ENCODE peak calls at places on chromosomes 3 and 15, in five cellular contexts. N is kidney, X is stomach, A is suprapubic skin, L is caudate nucleus. U is an unnamed sample.

GRCh38 chr3:169591159-169591951 is 72.2 kb downstream of the MECOM start:
- DNase-seq in N (no peak), X (no peak), A (no peak), L (no peak), U (no peak)

GRCh38 chr3:8441969-8442559 is 59.6 kb upstream of the LMCD1 start:
- DNase-seq in N (no peak), X (no peak), A (no peak), L (no peak), U (no peak)

GRCh38 chr3:16978921-16979271 is 94.1 kb downstream of the PLCL2 start:
- DNase-seq in N (no peak), X (no peak), A (no peak), L (no peak), U (no peak)

GRCh38 chr3:170421147-170421641 is 2.5 kb downstream of the CLDN11 start:
- DNase-seq in N (no peak), X (no peak), A (no peak), L (peak), U (no peak)

GRCh38 chr3:151726016-151726415 is 7.7 kb upstream of the AADACL2 start:
- DNase-seq in N (no peak), X (no peak), A (no peak), L (no peak), U (no peak)

GRCh38 chr15:81887913-81888312 is 157.9 kb downstream of the MEX3B start:
- DNase-seq in N (no peak), X (no peak), A (no peak), L (no peak), U (peak)

GRCh38 chr3:98763076-98763475 is at the start of gene ST3GAL6:
- DNase-seq in N (no peak), X (no peak), A (no peak), L (no peak), U (no peak)

GRCh38 chr15:77118787-77119410 is 48.0 kb upstream of the TSPAN3 start:
- DNase-seq in N (no peak), X (peak), A (no peak), L (no peak), U (no peak)

GRCh38 chr3:195697582-195698324 is 23.0 kb upstream of the MUC20 start:
- DNase-seq in N (no peak), X (no peak), A (no peak), L (no peak), U (peak)

GRCh38 chr3:102165367-102165766 is 269.4 kb upstream of the ZPLD1 start:
- DNase-seq in N (no peak), X (no peak), A (no peak), L (no peak), U (no peak)

GRCh38 chr3:11328196-11328945 is 56.2 kb downstream of the ATG7 start:
- DNase-seq in N (no peak), X (no peak), A (no peak), L (no peak), U (no peak)

GRCh38 chr3:51718547-51719412 is 11.9 kb downstream of the GRM2 start:
- DNase-seq in N (no peak), X (peak), A (peak), L (no peak), U (peak)

GRCh38 chr15:81024265-81024875 is 23.6 kb downstream of the TLNRD1 start:
- DNase-seq in N (no peak), X (no peak), A (no peak), L (no peak), U (no peak)

GRCh38 chr3:25967385-25967784 is 177.5 kb downstream of the OXSM start:
- DNase-seq in N (no peak), X (no peak), A (no peak), L (no peak), U (no peak)

GRCh38 chr3:177615015-177615414 is 417.7 kb upstream of the TBL1XR1 start:
- DNase-seq in N (peak), X (peak), A (no peak), L (no peak), U (peak)

GRCh38 chr3:62567097-62568021 is 194.0 kb upstream of the FEZF2 start:
- DNase-seq in N (no peak), X (no peak), A (no peak), L (peak), U (no peak)

DNA sequence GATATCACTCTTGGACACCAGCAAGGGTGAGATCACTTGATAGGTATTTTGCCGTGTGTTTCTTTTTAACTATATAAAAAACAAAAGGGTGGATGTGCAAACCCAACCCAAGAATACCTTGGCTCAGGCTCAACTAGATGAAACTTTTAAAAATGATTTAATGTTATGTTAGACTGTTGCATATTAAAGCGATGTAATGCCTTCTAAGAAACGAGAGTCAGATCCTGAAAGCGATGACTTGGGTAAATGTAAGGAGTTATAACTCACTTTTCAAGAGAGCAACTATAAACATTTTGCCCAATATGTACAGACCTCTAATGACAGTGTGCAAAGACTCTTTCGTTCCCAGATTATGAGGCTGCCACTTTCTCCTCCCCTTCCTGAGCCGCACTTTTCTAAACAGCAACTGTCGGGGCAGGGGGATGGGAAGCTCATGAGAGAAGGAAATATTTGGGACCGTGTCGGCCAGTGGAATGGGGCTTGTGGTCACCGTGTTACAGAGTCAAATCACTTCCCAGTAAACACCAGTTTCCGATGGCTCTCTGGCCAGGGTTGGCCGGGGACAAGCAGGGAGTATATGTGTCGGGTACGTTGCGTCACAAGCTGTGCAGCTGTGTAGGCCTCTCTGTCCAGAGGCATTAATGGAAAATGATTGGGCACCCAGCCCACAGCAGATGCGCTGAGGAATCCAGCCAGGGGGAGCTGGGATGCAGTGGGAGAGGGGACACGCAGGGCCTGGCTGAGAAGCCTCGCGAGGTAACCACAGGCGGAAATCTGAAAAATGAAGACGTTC is 16.0 kb upstream of the ALDH1A3 start:
- DNase-seq in N (peak), X (peak), A (peak), L (peak), U (no peak)
- H3K27ac ChIP-seq in N (no peak), X (peak), A (no peak), L (peak), U (no peak)

DNA sequence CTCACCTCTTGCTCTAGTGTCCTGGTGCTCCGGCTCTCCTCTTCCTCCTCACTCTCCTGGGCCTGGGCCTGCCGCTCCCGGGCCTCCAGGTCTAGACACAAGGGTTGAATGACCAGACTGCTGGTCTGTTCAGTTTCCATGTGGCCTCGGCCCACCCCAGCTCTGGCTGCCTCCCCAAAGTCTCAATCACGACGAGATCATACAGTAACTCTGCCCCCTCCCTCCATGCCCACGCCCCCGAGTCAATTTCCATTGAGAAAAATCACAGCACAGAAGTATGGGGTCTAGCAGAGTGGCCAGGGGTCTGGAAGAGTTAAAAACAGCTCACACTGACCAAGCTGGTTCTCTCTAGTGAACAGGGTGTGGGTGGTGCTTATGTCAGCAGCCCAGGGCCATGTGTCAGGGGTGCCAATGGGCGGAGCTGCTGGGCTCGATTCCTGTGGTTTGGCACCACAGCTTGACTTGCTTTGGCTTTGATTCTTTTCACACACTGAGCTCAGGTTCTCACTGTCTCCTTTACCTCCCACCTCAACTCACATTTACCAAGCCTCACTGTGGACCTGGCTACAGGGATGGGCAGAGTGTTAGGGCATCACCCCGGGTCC is 6.9 kb downstream of the C15orf62 start:
- DNase-seq in N (peak), X (peak), A (no peak), L (no peak), U (no peak)
- H3K27ac ChIP-seq in N (no peak), X (peak), A (peak), L (no peak), U (peak)

GRCh38 chr15:64690008-64690407 is 85.4 kb downstream of the RBPMS2 start:
- DNase-seq in N (no peak), X (no peak), A (no peak), L (no peak), U (no peak)

GRCh38 chr15:64686130-64686735 is 89.2 kb downstream of the RBPMS2 start:
- DNase-seq in N (no peak), X (no peak), A (no peak), L (no peak), U (no peak)

GRCh38 chr15:64688770-64689169 is 86.6 kb downstream of the RBPMS2 start:
- DNase-seq in N (no peak), X (no peak), A (no peak), L (no peak), U (no peak)

GRCh38 chr15:64687167-64688085 is 88.0 kb downstream of the RBPMS2 start:
- DNase-seq in N (no peak), X (no peak), A (no peak), L (no peak), U (no peak)

DNA sequence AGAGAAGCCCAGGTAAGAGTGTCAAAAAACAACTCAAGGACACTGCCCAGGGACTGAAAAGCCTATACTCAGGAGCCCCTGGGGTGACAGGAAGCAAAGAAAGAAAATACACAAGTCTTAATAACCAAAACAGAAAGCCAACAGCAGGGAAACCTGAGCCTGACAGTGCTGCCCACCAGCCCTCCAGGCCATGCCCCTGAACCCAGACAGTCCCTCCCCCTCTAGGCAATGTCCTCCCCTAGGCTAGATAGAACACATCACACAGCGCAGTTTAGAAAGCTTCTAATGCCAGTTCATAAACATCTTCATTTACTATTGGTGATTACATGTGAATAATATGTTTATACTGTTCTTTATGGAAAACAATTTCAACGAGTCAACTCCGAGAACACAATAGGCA is 87.2 kb downstream of the RBPMS2 start:
- DNase-seq in N (no peak), X (no peak), A (no peak), L (no peak), U (no peak)
- H3K27ac ChIP-seq in N (peak), X (peak), A (no peak), L (peak), U (no peak)

GRCh38 chr3:14535616-14536015 is 4.5 kb downstream of the GRIP2 start:
- DNase-seq in N (peak), X (no peak), A (no peak), L (no peak), U (no peak)
- H3K27ac ChIP-seq in N (no peak), X (no peak), A (no peak), L (no peak), U (no peak)

GRCh38 chr3:15810702-15811101 is 12.9 kb upstream of the ANKRD28 start:
- DNase-seq in N (no peak), X (no peak), A (no peak), L (no peak), U (no peak)
- H3K27ac ChIP-seq in N (no peak), X (no peak), A (no peak), L (no peak), U (no peak)

U was measured in epithelial cell of prostate.